ENCODE peak calls at places on chromosomes 16 and 17, in seven cellular contexts. E is pons; M is aorta; N is activated B cell treated with CpG ODN at 0.5 μM for 24 hours; T is GM03348; D is naive thymus-derived CD8-positive, alpha-beta T cell; C is NCI-H460. F is an unnamed sample.

GRCh38 chr17:46046957-46047356 is 47.9 kb downstream of the STH start:
- DNase-seq in D (no peak), E (no peak), T (no peak), M (no peak), N (no peak), C (no peak), F (no peak)

GRCh38 chr17:75814900-75815373 is 29.3 kb downstream of the UNC13D start:
- DNase-seq in T (no peak), D (no peak), E (no peak), M (peak; percentile 55), C (no peak), N (no peak), F (no peak)

GRCh38 chr17:51508048-51508447 is 247.7 kb downstream of the UTP18 start:
- DNase-seq in C (no peak), M (no peak), D (no peak), E (peak; percentile 76), T (no peak), N (no peak), F (no peak)

GRCh38 chr16:83899272-83899897 is 470 bp downstream of the MLYCD start:
- DNase-seq in M (peak; percentile 86), N (no peak), E (no peak), C (no peak), T (peak; percentile 70), D (peak; percentile 22), F (peak; percentile 27)

GRCh38 chr16:29820271-29820701 is at the start of gene MVP:
- DNase-seq in T (peak; percentile 86), M (peak; percentile 87), E (peak; percentile 76), D (peak; percentile 33), C (no peak), N (peak; percentile 55), F (peak; percentile 47)

GRCh38 chr16:85055503-85056210 is 28.1 kb downstream of the KIAA0513 start:
- DNase-seq in D (peak; percentile 40), C (no peak), T (peak; percentile 62), M (no peak), E (peak; percentile 83), N (no peak), F (peak; percentile 68)

GRCh38 chr17:9009737-9010136 is 11.6 kb upstream of the NTN1 start:
- DNase-seq in C (no peak), E (no peak), N (no peak), D (no peak), T (no peak), M (no peak), F (no peak)

GRCh38 chr16:86727131-86727530 is 148.8 kb downstream of the FOXL1 start:
- DNase-seq in C (no peak), E (no peak), T (no peak), N (no peak), M (no peak), D (no peak), F (no peak)

GRCh38 chr16:67902831-67903230 is 9.8 kb downstream of the PSKH1 start:
- DNase-seq in C (no peak), D (no peak), N (no peak), M (no peak), T (no peak), E (no peak), F (no peak)

GRCh38 chr16:50444546-50444945 is 75.8 kb upstream of the BRD7 start:
- DNase-seq in E (no peak), T (no peak), M (no peak), D (no peak), C (no peak), N (no peak), F (no peak)

GRCh38 chr17:6244796-6245195 is 174.6 kb downstream of the WSCD1 start:
- DNase-seq in E (no peak), D (no peak), C (no peak), N (no peak), T (no peak), M (no peak), F (no peak)

GRCh38 chr17:34369571-34369970 is 6.5 kb upstream of the CCL1 start:
- DNase-seq in C (no peak), T (no peak), N (no peak), M (no peak), D (no peak), E (no peak), F (no peak)

GRCh38 chr17:60165223-60165622 is 15.4 kb downstream of the CA4 start:
- DNase-seq in E (no peak), D (no peak), M (no peak), T (no peak), N (no peak), C (no peak), F (no peak)

GRCh38 chr16:79372504-79373184 is 227.9 kb downstream of the MAF start:
- DNase-seq in E (no peak), N (no peak), T (no peak), C (no peak), D (no peak), M (no peak), F (no peak)

GRCh38 chr17:59093702-59094231 is 12.9 kb downstream of the TRIM37 start:
- DNase-seq in N (no peak), E (no peak), D (no peak), M (no peak), C (peak; percentile 51), T (peak; percentile 55), F (no peak)

GRCh38 chr16:81649561-81649960 is 129.5 kb upstream of the PLCG2 start:
- DNase-seq in E (no peak), M (no peak), C (no peak), D (no peak), N (no peak), T (no peak), F (no peak)

GRCh38 chr17:57924677-57925076 is 30.5 kb downstream of the CUEDC1 start:
- DNase-seq in N (no peak), E (no peak), D (no peak), M (no peak), T (no peak), C (no peak), F (no peak)

GRCh38 chr17:81831957-81832607 is 1.0 kb downstream of the MCRIP1 start:
- DNase-seq in T (peak; percentile 57), N (peak; percentile 23), D (peak; percentile 33), M (no peak), E (no peak), C (no peak), F (peak; percentile 36)

GRCh38 chr16:67447508-67448076 is 16.7 kb downstream of the HSD11B2 start:
- DNase-seq in M (no peak), C (peak; percentile 77), N (peak; percentile 46), T (peak; percentile 55), D (peak; percentile 23), E (no peak), F (peak; percentile 30)

GRCh38 chr17:74272731-74273201 is 1.3 kb upstream of the DNAI2 start:
- DNase-seq in C (no peak), D (no peak), T (no peak), M (no peak), E (no peak), N (no peak), F (no peak)

GRCh38 chr16:86243571-86244154 is 266.7 kb upstream of the FOXF1 start:
- DNase-seq in T (no peak), C (no peak), D (no peak), N (no peak), E (no peak), M (no peak), F (no peak)

GRCh38 chr17:60392845-60393702 is 1.1 kb upstream of the USP32 start:
- DNase-seq in M (no peak), N (no peak), T (peak; percentile 41), E (peak; percentile 63), D (peak; percentile 14), C (no peak), F (peak; percentile 29)

GRCh38 chr16:79146-80054 is 1.4 kb downstream of the MPG start:
- DNase-seq in E (no peak), D (no peak), C (no peak), M (no peak), N (no peak), T (no peak), F (no peak)

GRCh38 chr17:74520790-74521480 is 10.3 kb downstream of the CD300LB start:
- DNase-seq in C (no peak), E (peak; percentile 39), D (no peak), T (peak; percentile 2), M (no peak), N (no peak), F (no peak)

GRCh38 chr17:76566988-76567431 is 18.6 kb downstream of the ST6GALNAC2 start:
- DNase-seq in N (no peak), T (no peak), C (no peak), M (no peak), E (no peak), D (no peak), F (no peak)

GRCh38 chr16:67641779-67642708 is 2.9 kb upstream of the CARMIL2 start:
- DNase-seq in E (peak; percentile 76), T (peak; percentile 59), D (no peak), M (peak; percentile 90), N (no peak), C (no peak), F (no peak)

GRCh38 chr17:80805032-80805751 is 186.4 kb upstream of the CHMP6 start:
- DNase-seq in D (no peak), C (no peak), E (no peak), N (no peak), M (peak; percentile 62), T (no peak), F (no peak)

GRCh38 chr16:56354746-56355145 is 70.6 kb downstream of the AMFR start:
- DNase-seq in D (no peak), C (no peak), M (peak; percentile 65), T (no peak), E (no peak), N (peak; percentile 4), F (no peak)

GRCh38 chr17:49670641-49671040 is 7.3 kb downstream of the SPOP start:
- DNase-seq in T (peak; percentile 26), D (no peak), E (no peak), N (no peak), M (no peak), C (no peak), F (no peak)

GRCh38 chr16:17829826-17830225 is 359.1 kb upstream of the XYLT1 start:
- DNase-seq in E (no peak), C (no peak), N (no peak), D (no peak), T (no peak), M (no peak), F (no peak)

GRCh38 chr17:81256616-81257015 is 17.5 kb downstream of the NDUFAF8 start:
- DNase-seq in T (peak; percentile 34), C (no peak), M (no peak), N (no peak), E (no peak), D (no peak), F (no peak)

GRCh38 chr17:45895969-45896793 is 1.8 kb downstream of the MAPT start:
- DNase-seq in T (no peak), E (no peak), N (no peak), C (no peak), D (no peak), M (peak; percentile 73), F (no peak)

F was measured in naive B cell.